ENCODE peak calls at places on chromosomes 12 and 14, in nine cellular contexts. One of them, this sample, is unnamed.

GRCh38 chr12:3533703-3534386 is 42.8 kb downstream of the PRMT8 start:
- DNase-seq in fibroblast of the aortic adventitia: peak
- DNase-seq in AG10803: no peak
- DNase-seq in tibial artery: no peak
- DNase-seq in MM.1S: no peak
- DNase-seq in astrocyte of the spinal cord: no peak
- DNase-seq in Peyer's patch: no peak
- DNase-seq in heart left ventricle: peak
- DNase-seq in NT2/D1: peak
- DNase-seq in this sample: no peak

GRCh38 chr12:107843351-107844311 is 69.1 kb downstream of the ASCL4 start:
- DNase-seq in fibroblast of the aortic adventitia: peak
- DNase-seq in AG10803: peak
- DNase-seq in tibial artery: no peak
- DNase-seq in MM.1S: no peak
- DNase-seq in astrocyte of the spinal cord: peak
- DNase-seq in Peyer's patch: no peak
- DNase-seq in heart left ventricle: no peak
- DNase-seq in NT2/D1: no peak
- DNase-seq in this sample: no peak

GRCh38 chr14:65096323-65097089 is 5.8 kb downstream of the MAX start:
- DNase-seq in fibroblast of the aortic adventitia: peak
- DNase-seq in AG10803: peak
- DNase-seq in tibial artery: peak
- DNase-seq in MM.1S: no peak
- DNase-seq in astrocyte of the spinal cord: no peak
- DNase-seq in Peyer's patch: no peak
- DNase-seq in heart left ventricle: no peak
- DNase-seq in NT2/D1: no peak
- DNase-seq in this sample: no peak

GRCh38 chr12:90672081-90672480 is 282.9 kb downstream of the CCER1 start:
- DNase-seq in fibroblast of the aortic adventitia: no peak
- DNase-seq in AG10803: no peak
- DNase-seq in tibial artery: no peak
- DNase-seq in MM.1S: no peak
- DNase-seq in astrocyte of the spinal cord: no peak
- DNase-seq in Peyer's patch: no peak
- DNase-seq in heart left ventricle: no peak
- DNase-seq in NT2/D1: no peak
- DNase-seq in this sample: no peak

GRCh38 chr14:26008290-26008689 is 589.5 kb downstream of the NOVA1 start:
- DNase-seq in fibroblast of the aortic adventitia: peak
- DNase-seq in AG10803: no peak
- DNase-seq in tibial artery: no peak
- DNase-seq in MM.1S: no peak
- DNase-seq in astrocyte of the spinal cord: no peak
- DNase-seq in Peyer's patch: no peak
- DNase-seq in heart left ventricle: no peak
- DNase-seq in NT2/D1: peak
- DNase-seq in this sample: no peak

GRCh38 chr14:21673718-21674117 is at the start of gene OR4E1:
- DNase-seq in fibroblast of the aortic adventitia: no peak
- DNase-seq in AG10803: no peak
- DNase-seq in tibial artery: no peak
- DNase-seq in MM.1S: no peak
- DNase-seq in astrocyte of the spinal cord: no peak
- DNase-seq in Peyer's patch: no peak
- DNase-seq in heart left ventricle: no peak
- DNase-seq in NT2/D1: no peak
- DNase-seq in this sample: no peak

GRCh38 chr12:2057041-2057792 is 4.4 kb downstream of the CACNA1C start:
- DNase-seq in fibroblast of the aortic adventitia: peak
- DNase-seq in AG10803: peak
- DNase-seq in tibial artery: peak
- DNase-seq in MM.1S: peak
- DNase-seq in astrocyte of the spinal cord: peak
- DNase-seq in Peyer's patch: peak
- DNase-seq in heart left ventricle: peak
- DNase-seq in NT2/D1: peak
- DNase-seq in this sample: peak

GRCh38 chr12:16691624-16692023 is 85.7 kb upstream of the LMO3 start:
- DNase-seq in fibroblast of the aortic adventitia: no peak
- DNase-seq in AG10803: no peak
- DNase-seq in tibial artery: no peak
- DNase-seq in MM.1S: no peak
- DNase-seq in astrocyte of the spinal cord: no peak
- DNase-seq in Peyer's patch: no peak
- DNase-seq in heart left ventricle: no peak
- DNase-seq in NT2/D1: no peak
- DNase-seq in this sample: no peak

GRCh38 chr14:103023881-103024473 is 33.4 kb downstream of the CDC42BPB start:
- DNase-seq in fibroblast of the aortic adventitia: peak
- DNase-seq in AG10803: peak
- DNase-seq in tibial artery: no peak
- DNase-seq in MM.1S: no peak
- DNase-seq in astrocyte of the spinal cord: peak
- DNase-seq in Peyer's patch: no peak
- DNase-seq in heart left ventricle: peak
- DNase-seq in NT2/D1: no peak
- DNase-seq in this sample: no peak

GRCh38 chr12:130119241-130119861 is 42.9 kb upstream of the FZD10 start:
- DNase-seq in fibroblast of the aortic adventitia: no peak
- DNase-seq in AG10803: no peak
- DNase-seq in tibial artery: no peak
- DNase-seq in MM.1S: no peak
- DNase-seq in astrocyte of the spinal cord: no peak
- DNase-seq in Peyer's patch: no peak
- DNase-seq in heart left ventricle: no peak
- DNase-seq in NT2/D1: no peak
- DNase-seq in this sample: no peak

GRCh38 chr12:121788176-121788818 is 5.2 kb downstream of the RHOF start:
- DNase-seq in fibroblast of the aortic adventitia: no peak
- DNase-seq in AG10803: no peak
- DNase-seq in tibial artery: no peak
- DNase-seq in MM.1S: no peak
- DNase-seq in astrocyte of the spinal cord: no peak
- DNase-seq in Peyer's patch: no peak
- DNase-seq in heart left ventricle: peak
- DNase-seq in NT2/D1: no peak
- DNase-seq in this sample: no peak

GRCh38 chr12:125198647-125199046 is 133.4 kb downstream of the AACS start:
- DNase-seq in fibroblast of the aortic adventitia: no peak
- DNase-seq in AG10803: no peak
- DNase-seq in tibial artery: no peak
- DNase-seq in MM.1S: no peak
- DNase-seq in astrocyte of the spinal cord: no peak
- DNase-seq in Peyer's patch: no peak
- DNase-seq in heart left ventricle: no peak
- DNase-seq in NT2/D1: no peak
- DNase-seq in this sample: no peak

GRCh38 chr12:105335856-105336255 is 5.4 kb downstream of the C12orf75 start:
- DNase-seq in fibroblast of the aortic adventitia: no peak
- DNase-seq in AG10803: no peak
- DNase-seq in tibial artery: no peak
- DNase-seq in MM.1S: no peak
- DNase-seq in astrocyte of the spinal cord: no peak
- DNase-seq in Peyer's patch: no peak
- DNase-seq in heart left ventricle: no peak
- DNase-seq in NT2/D1: no peak
- DNase-seq in this sample: no peak

GRCh38 chr12:105332925-105333324 is 2.4 kb downstream of the C12orf75 start:
- DNase-seq in fibroblast of the aortic adventitia: no peak
- DNase-seq in AG10803: no peak
- DNase-seq in tibial artery: no peak
- DNase-seq in MM.1S: no peak
- DNase-seq in astrocyte of the spinal cord: no peak
- DNase-seq in Peyer's patch: no peak
- DNase-seq in heart left ventricle: no peak
- DNase-seq in NT2/D1: no peak
- DNase-seq in this sample: no peak

GRCh38 chr12:105334001-105334400 is 3.5 kb downstream of the C12orf75 start:
- DNase-seq in fibroblast of the aortic adventitia: peak
- DNase-seq in AG10803: peak
- DNase-seq in tibial artery: no peak
- DNase-seq in MM.1S: no peak
- DNase-seq in astrocyte of the spinal cord: peak
- DNase-seq in Peyer's patch: no peak
- DNase-seq in heart left ventricle: no peak
- DNase-seq in NT2/D1: no peak
- DNase-seq in this sample: no peak

GRCh38 chr12:105336411-105336810 is 5.9 kb downstream of the C12orf75 start:
- DNase-seq in fibroblast of the aortic adventitia: no peak
- DNase-seq in AG10803: no peak
- DNase-seq in tibial artery: no peak
- DNase-seq in MM.1S: no peak
- DNase-seq in astrocyte of the spinal cord: no peak
- DNase-seq in Peyer's patch: no peak
- DNase-seq in heart left ventricle: no peak
- DNase-seq in NT2/D1: no peak
- DNase-seq in this sample: no peak

GRCh38 chr12:105334568-105334967 is 4.1 kb downstream of the C12orf75 start:
- DNase-seq in fibroblast of the aortic adventitia: peak
- DNase-seq in AG10803: no peak
- DNase-seq in tibial artery: no peak
- DNase-seq in MM.1S: no peak
- DNase-seq in astrocyte of the spinal cord: peak
- DNase-seq in Peyer's patch: no peak
- DNase-seq in heart left ventricle: no peak
- DNase-seq in NT2/D1: no peak
- DNase-seq in this sample: no peak
- H3K4me3 ChIP-seq in fibroblast of the aortic adventitia: peak
- H3K4me3 ChIP-seq in AG10803: peak
- H3K4me3 ChIP-seq in tibial artery: peak
- H3K4me3 ChIP-seq in MM.1S: no peak
- H3K4me3 ChIP-seq in astrocyte of the spinal cord: no peak
- H3K4me3 ChIP-seq in Peyer's patch: no peak
- H3K4me3 ChIP-seq in heart left ventricle: no peak
- H3K4me3 ChIP-seq in NT2/D1: no peak
- H3K4me3 ChIP-seq in this sample: no peak

GRCh38 chr14:81464253-81465001 is 64.3 kb upstream of the STON2 start:
- DNase-seq in fibroblast of the aortic adventitia: peak
- DNase-seq in AG10803: peak
- DNase-seq in tibial artery: peak
- DNase-seq in MM.1S: peak
- DNase-seq in astrocyte of the spinal cord: peak
- DNase-seq in Peyer's patch: peak
- DNase-seq in heart left ventricle: no peak
- DNase-seq in NT2/D1: peak
- DNase-seq in this sample: peak
- H3K4me3 ChIP-seq in fibroblast of the aortic adventitia: peak
- H3K4me3 ChIP-seq in AG10803: peak
- H3K4me3 ChIP-seq in tibial artery: peak
- H3K4me3 ChIP-seq in MM.1S: peak
- H3K4me3 ChIP-seq in astrocyte of the spinal cord: peak
- H3K4me3 ChIP-seq in Peyer's patch: peak
- H3K4me3 ChIP-seq in heart left ventricle: peak
- H3K4me3 ChIP-seq in NT2/D1: no peak
- H3K4me3 ChIP-seq in this sample: peak

GRCh38 chr12:8475508-8475907 is 19.7 kb downstream of the CLEC6A start:
- DNase-seq in fibroblast of the aortic adventitia: no peak
- DNase-seq in AG10803: no peak
- DNase-seq in tibial artery: no peak
- DNase-seq in MM.1S: no peak
- DNase-seq in astrocyte of the spinal cord: no peak
- DNase-seq in Peyer's patch: no peak
- DNase-seq in heart left ventricle: no peak
- DNase-seq in NT2/D1: peak
- DNase-seq in this sample: no peak
- H3K4me3 ChIP-seq in fibroblast of the aortic adventitia: no peak
- H3K4me3 ChIP-seq in AG10803: no peak
- H3K4me3 ChIP-seq in tibial artery: no peak
- H3K4me3 ChIP-seq in MM.1S: no peak
- H3K4me3 ChIP-seq in astrocyte of the spinal cord: no peak
- H3K4me3 ChIP-seq in Peyer's patch: no peak
- H3K4me3 ChIP-seq in heart left ventricle: no peak
- H3K4me3 ChIP-seq in NT2/D1: no peak
- H3K4me3 ChIP-seq in this sample: no peak

GRCh38 chr12:101299931-101300330 is 20.0 kb downstream of the UTP20 start:
- DNase-seq in fibroblast of the aortic adventitia: no peak
- DNase-seq in AG10803: no peak
- DNase-seq in tibial artery: no peak
- DNase-seq in MM.1S: no peak
- DNase-seq in astrocyte of the spinal cord: no peak
- DNase-seq in Peyer's patch: no peak
- DNase-seq in heart left ventricle: no peak
- DNase-seq in NT2/D1: no peak
- DNase-seq in this sample: no peak

GRCh38 chr12:101297661-101298060 is 17.8 kb downstream of the UTP20 start:
- DNase-seq in fibroblast of the aortic adventitia: peak
- DNase-seq in AG10803: peak
- DNase-seq in tibial artery: no peak
- DNase-seq in MM.1S: no peak
- DNase-seq in astrocyte of the spinal cord: peak
- DNase-seq in Peyer's patch: no peak
- DNase-seq in heart left ventricle: no peak
- DNase-seq in NT2/D1: no peak
- DNase-seq in this sample: no peak

GRCh38 chr12:101298426-101298825 is 18.5 kb downstream of the UTP20 start:
- DNase-seq in fibroblast of the aortic adventitia: peak
- DNase-seq in AG10803: peak
- DNase-seq in tibial artery: no peak
- DNase-seq in MM.1S: no peak
- DNase-seq in astrocyte of the spinal cord: peak
- DNase-seq in Peyer's patch: no peak
- DNase-seq in heart left ventricle: no peak
- DNase-seq in NT2/D1: no peak
- DNase-seq in this sample: no peak

GRCh38 chr12:101305226-101305779 is 25.4 kb downstream of the UTP20 start:
- DNase-seq in fibroblast of the aortic adventitia: no peak
- DNase-seq in AG10803: no peak
- DNase-seq in tibial artery: no peak
- DNase-seq in MM.1S: no peak
- DNase-seq in astrocyte of the spinal cord: no peak
- DNase-seq in Peyer's patch: no peak
- DNase-seq in heart left ventricle: no peak
- DNase-seq in NT2/D1: no peak
- DNase-seq in this sample: no peak

DNA sequence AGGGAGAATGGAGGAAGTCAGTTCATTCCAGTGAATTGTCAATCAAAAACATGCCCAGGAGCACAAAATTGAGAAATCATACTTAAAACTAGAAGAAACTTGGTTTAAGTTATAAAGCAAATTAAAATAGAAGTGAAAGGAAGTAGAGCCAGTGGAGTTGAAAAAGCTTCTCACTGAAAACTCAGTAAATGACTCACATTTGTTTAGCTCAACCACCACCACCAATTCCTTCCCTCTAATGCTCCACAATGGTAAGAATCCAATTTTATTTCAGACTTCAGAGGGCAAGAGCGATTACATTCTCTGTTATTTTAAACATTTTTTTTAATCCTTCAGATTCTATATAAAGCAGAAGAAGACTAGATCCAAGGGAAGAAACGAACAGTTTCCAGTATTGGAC is 19.4 kb downstream of the UTP20 start:
- DNase-seq in fibroblast of the aortic adventitia: peak
- DNase-seq in AG10803: peak
- DNase-seq in tibial artery: no peak
- DNase-seq in MM.1S: no peak
- DNase-seq in astrocyte of the spinal cord: peak
- DNase-seq in Peyer's patch: no peak
- DNase-seq in heart left ventricle: no peak
- DNase-seq in NT2/D1: no peak
- DNase-seq in this sample: no peak
- H3K4me3 ChIP-seq in fibroblast of the aortic adventitia: no peak
- H3K4me3 ChIP-seq in AG10803: no peak
- H3K4me3 ChIP-seq in tibial artery: no peak
- H3K4me3 ChIP-seq in MM.1S: no peak
- H3K4me3 ChIP-seq in astrocyte of the spinal cord: no peak
- H3K4me3 ChIP-seq in Peyer's patch: no peak
- H3K4me3 ChIP-seq in heart left ventricle: no peak
- H3K4me3 ChIP-seq in NT2/D1: no peak
- H3K4me3 ChIP-seq in this sample: no peak

This sample was measured in GM12864.